ENCODE peak calls at places on chromosome 14, in eight cellular contexts. Q is body of pancreas, M is A549, D is transverse colon, U is Peyer's patch, O is sigmoid colon, Z is HCT116, C is ovary. X is an unnamed sample.

GRCh38 chr14:50018236-50019210 is 97.8 kb downstream of the VCPKMT start:
- DNase-seq in Q (peak; percentile 73), M (peak; percentile 41), D (peak; percentile 53), U (peak; percentile 70), O (peak; percentile 73), Z (no peak), C (no peak), X (peak; percentile 24)

GRCh38 chr14:71331393-71331792 is 424.1 kb downstream of the PCNX1 start:
- DNase-seq in Q (no peak), M (no peak), D (no peak), U (no peak), O (no peak), Z (no peak), C (no peak), X (no peak)

GRCh38 chr14:33564774-33565630 is 385.9 kb downstream of the EGLN3 start:
- DNase-seq in Q (no peak), M (no peak), D (no peak), U (no peak), O (no peak), Z (no peak), C (no peak), X (no peak)

GRCh38 chr14:106228541-106229158 is 702.3 kb downstream of the TMEM121 start:
- DNase-seq in Q (no peak), M (no peak), D (no peak), U (no peak), O (no peak), Z (no peak), C (no peak), X (no peak)

GRCh38 chr14:36048667-36049066 is 127.9 kb downstream of the PTCSC3 start:
- DNase-seq in Q (no peak), M (no peak), D (no peak), U (no peak), O (no peak), Z (no peak), C (no peak), X (no peak)

GRCh38 chr14:48723841-48724495 is 862.2 kb downstream of the RPS29 start:
- DNase-seq in Q (no peak), M (no peak), D (no peak), U (no peak), O (no peak), Z (no peak), C (no peak), X (no peak)

GRCh38 chr14:74792249-74793039 is 29.3 kb downstream of the YLPM1 start:
- DNase-seq in Q (no peak), M (no peak), D (no peak), U (no peak), O (no peak), Z (no peak), C (no peak), X (no peak)

GRCh38 chr14:75258803-75259509 is 19.7 kb upstream of the FOS start:
- DNase-seq in Q (peak; percentile 100), M (peak; percentile 99), D (peak; percentile 100), U (peak; percentile 100), O (peak; percentile 99), Z (peak; percentile 99), C (peak; percentile 100), X (peak; percentile 98)

GRCh38 chr14:79915411-79915810 is 295.9 kb downstream of the DIO2 start:
- DNase-seq in Q (no peak), M (no peak), D (no peak), U (no peak), O (no peak), Z (no peak), C (no peak), X (no peak)

GRCh38 chr14:99420711-99421110 is 59.9 kb downstream of the SETD3 start:
- DNase-seq in Q (no peak), M (no peak), D (peak; percentile 55), U (no peak), O (no peak), Z (no peak), C (no peak), X (no peak)

GRCh38 chr14:68891851-68892660 is 87.0 kb downstream of the ACTN1 start:
- DNase-seq in Q (no peak), M (no peak), D (no peak), U (no peak), O (peak; percentile 67), Z (no peak), C (no peak), X (no peak)

GRCh38 chr14:100362311-100362927 is 39.3 kb downstream of the SLC25A47 start:
- DNase-seq in Q (no peak), M (no peak), D (no peak), U (no peak), O (no peak), Z (no peak), C (no peak), X (no peak)

GRCh38 chr14:26917086-26917485 is 319.3 kb upstream of the NOVA1 start:
- DNase-seq in Q (peak; percentile 28), M (peak; percentile 6), D (no peak), U (no peak), O (no peak), Z (no peak), C (peak; percentile 16), X (no peak)

GRCh38 chr14:68593806-68594536 is 198.9 kb downstream of the ZFP36L1 start:
- DNase-seq in Q (no peak), M (peak; percentile 59), D (no peak), U (peak; percentile 36), O (no peak), Z (no peak), C (no peak), X (no peak)

GRCh38 chr14:31457665-31458659 is 656 bp upstream of the DTD2 start:
- DNase-seq in Q (no peak), M (peak; percentile 10), D (no peak), U (no peak), O (no peak), Z (no peak), C (no peak), X (no peak)

GRCh38 chr14:100442473-100443260 is 119.5 kb downstream of the SLC25A47 start:
- DNase-seq in Q (no peak), M (no peak), D (no peak), U (no peak), O (no peak), Z (no peak), C (no peak), X (no peak)

GRCh38 chr14:77000340-77001235 is 27.9 kb downstream of the IRF2BPL start:
- DNase-seq in Q (peak; percentile 32), M (no peak), D (no peak), U (no peak), O (peak; percentile 86), Z (no peak), C (peak; percentile 50), X (peak; percentile 72)

GRCh38 chr14:81436296-81437138 is 36.4 kb upstream of the STON2 start:
- DNase-seq in Q (peak; percentile 77), M (peak; percentile 58), D (peak; percentile 79), U (peak; percentile 80), O (peak; percentile 87), Z (peak; percentile 21), C (peak; percentile 80), X (peak; percentile 66)

GRCh38 chr14:93702946-93703345 is 85.3 kb downstream of the PRIMA1 start:
- DNase-seq in Q (no peak), M (no peak), D (no peak), U (no peak), O (no peak), Z (no peak), C (no peak), X (no peak)

GRCh38 chr14:51616724-51617409 is 34.8 kb upstream of the FRMD6 start:
- DNase-seq in Q (peak; percentile 81), M (peak; percentile 64), D (no peak), U (no peak), O (no peak), Z (peak; percentile 62), C (no peak), X (peak; percentile 60)

GRCh38 chr14:27164139-27164538 is 566.3 kb upstream of the NOVA1 start:
- DNase-seq in Q (no peak), M (no peak), D (no peak), U (no peak), O (no peak), Z (no peak), C (no peak), X (no peak)

GRCh38 chr14:45426685-45427282 is 173.8 kb upstream of the MIS18BP1 start:
- DNase-seq in Q (peak; percentile 20), M (peak; percentile 57), D (no peak), U (no peak), O (no peak), Z (peak; percentile 62), C (no peak), X (no peak)

GRCh38 chr14:43005807-43006206 is 1399.1 kb downstream of the LRFN5 start:
- DNase-seq in Q (no peak), M (no peak), D (no peak), U (no peak), O (no peak), Z (no peak), C (no peak), X (no peak)

DNA sequence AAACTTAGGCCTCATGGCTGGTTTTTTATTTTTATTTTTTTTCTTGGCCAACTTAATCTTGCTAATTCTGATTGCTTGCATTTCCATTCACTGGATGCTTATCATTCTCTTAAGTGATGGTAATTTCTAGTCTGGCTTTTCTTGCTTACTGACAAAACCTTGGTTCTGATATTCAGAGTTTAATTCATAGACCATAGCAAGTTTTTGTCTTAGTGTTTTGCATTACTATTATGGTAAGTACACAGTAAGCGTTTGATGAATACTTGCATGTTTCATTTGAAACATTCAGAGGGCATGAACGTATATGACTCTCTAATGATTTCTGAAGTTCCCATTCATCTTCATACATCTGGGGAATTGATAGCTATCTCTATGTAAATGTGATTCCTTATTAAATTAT is 55.8 kb downstream of the GPHN start:
- DNase-seq in Q (no peak), M (no peak), D (no peak), U (no peak), O (no peak), Z (no peak), C (no peak), X (no peak)
- TF ChIP-seq POLR2A in Q (no peak), M (no peak), D (no peak), U (no peak), O (no peak), Z (no peak), C (no peak), X (no peak)

GRCh38 chr14:22549304-22549962 is 39.6 kb downstream of the DAD1 start:
- DNase-seq in Q (no peak), M (no peak), D (no peak), U (no peak), O (no peak), Z (no peak), C (no peak), X (no peak)
- H3K4me1 ChIP-seq in Q (peaks cover 14% of the 10 kb centered on the region), M (no peaks in the 10 kb centered on the region), D (peaks cover 15% of the 10 kb centered on the region), U (peaks cover 18% of the 10 kb centered on the region), O (peaks cover 6% of the 10 kb centered on the region), Z (no peaks in the 10 kb centered on the region), C (peaks cover 2% of the 10 kb centered on the region), X (no peaks in the 10 kb centered on the region)

DNA sequence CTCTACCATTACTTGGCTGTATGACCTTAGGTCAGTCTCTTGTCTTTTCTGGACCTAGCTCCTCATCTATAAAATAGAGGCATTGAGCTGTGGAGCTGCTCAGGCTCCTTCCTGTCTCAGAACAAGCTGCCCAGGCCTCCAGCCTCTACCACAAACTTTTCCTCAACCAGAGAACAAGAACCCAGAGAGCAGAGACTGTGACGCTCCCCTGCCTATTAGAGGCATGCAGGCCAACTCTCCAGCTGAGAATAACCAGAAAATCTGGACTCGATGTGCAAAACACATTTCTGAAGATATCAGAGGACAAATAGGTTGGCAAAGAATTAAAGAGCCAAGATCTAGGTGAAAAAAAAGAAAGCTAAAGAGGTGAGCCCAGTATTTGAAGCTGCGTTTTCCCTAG is 17.8 kb upstream of the PNMA1 start:
- DNase-seq in Q (no peak), M (no peak), D (no peak), U (peak; percentile 25), O (no peak), Z (no peak), C (no peak), X (no peak)
- H3K27ac ChIP-seq in Q (no peak overlapping the region), M (no peak overlapping the region), D (peak overlapping the region; percentile 79), U (peak overlapping the region; percentile 20), O (no peak overlapping the region), Z (no peak overlapping the region), C (peak overlapping the region; percentile 44), X (no peak overlapping the region)

GRCh38 chr14:55138091-55138490 is 9.0 kb downstream of the LGALS3 start:
- DNase-seq in Q (no peak), M (no peak), D (no peak), U (no peak), O (no peak), Z (no peak), C (no peak), X (no peak)
- TF ChIP-seq POLR2A in Q (no peak), M (no peak), D (no peak), U (no peak), O (no peak), Z (no peak), C (no peak), X (no peak)